ENCODE peak calls at places on chromosome 2, in seven cellular contexts. One of them, this sample, is unnamed.

GRCh38 chr2:73981081-73981968 is 3.4 kb upstream of the TET3 start:
- DNase-seq in NB4: peak; percentile 70
- DNase-seq in GM23338: peak; percentile 88
- DNase-seq in ELF-1: peak; percentile 90
- DNase-seq in HTR-8/SVneo: no peak
- DNase-seq in tibial artery: no peak
- DNase-seq in HFF-Myc: no peak
- DNase-seq in this sample: peak; percentile 36

GRCh38 chr2:31729442-31730092 is 148.8 kb upstream of the SRD5A2 start:
- DNase-seq in HTR-8/SVneo: peak; percentile 23
- DNase-seq in tibial artery: no peak
- DNase-seq in ELF-1: peak; percentile 52
- DNase-seq in NB4: peak; percentile 51
- DNase-seq in GM23338: peak; percentile 80
- DNase-seq in HFF-Myc: peak; percentile 36
- DNase-seq in this sample: peak; percentile 43

GRCh38 chr2:240208631-240209211 is 68.3 kb upstream of the OTOS start:
- DNase-seq in tibial artery: peak; percentile 34
- DNase-seq in HTR-8/SVneo: peak; percentile 52
- DNase-seq in NB4: no peak
- DNase-seq in GM23338: no peak
- DNase-seq in ELF-1: no peak
- DNase-seq in HFF-Myc: no peak
- DNase-seq in this sample: no peak

GRCh38 chr2:196331143-196331542 is 159.8 kb upstream of the STK17B start:
- DNase-seq in tibial artery: no peak
- DNase-seq in HTR-8/SVneo: no peak
- DNase-seq in HFF-Myc: peak; percentile 49
- DNase-seq in GM23338: no peak
- DNase-seq in ELF-1: no peak
- DNase-seq in NB4: peak; percentile 16
- DNase-seq in this sample: no peak

GRCh38 chr2:90077948-90078347 is 1386.5 kb downstream of the RPIA start:
- DNase-seq in tibial artery: no peak
- DNase-seq in HFF-Myc: no peak
- DNase-seq in ELF-1: no peak
- DNase-seq in NB4: no peak
- DNase-seq in GM23338: no peak
- DNase-seq in HTR-8/SVneo: no peak
- DNase-seq in this sample: peak; percentile 20

GRCh38 chr2:233754872-233755611 is 5.0 kb upstream of the UGT1A1 start:
- DNase-seq in HTR-8/SVneo: no peak
- DNase-seq in GM23338: no peak
- DNase-seq in NB4: no peak
- DNase-seq in HFF-Myc: no peak
- DNase-seq in tibial artery: no peak
- DNase-seq in ELF-1: no peak
- DNase-seq in this sample: no peak

GRCh38 chr2:37250869-37251740 is 19.6 kb downstream of the NDUFAF7 start:
- DNase-seq in NB4: no peak
- DNase-seq in ELF-1: no peak
- DNase-seq in GM23338: no peak
- DNase-seq in tibial artery: no peak
- DNase-seq in HFF-Myc: no peak
- DNase-seq in HTR-8/SVneo: no peak
- DNase-seq in this sample: no peak

GRCh38 chr2:33848486-33848885 is 249.4 kb upstream of the FAM98A start:
- DNase-seq in GM23338: no peak
- DNase-seq in HFF-Myc: no peak
- DNase-seq in ELF-1: no peak
- DNase-seq in tibial artery: no peak
- DNase-seq in NB4: no peak
- DNase-seq in HTR-8/SVneo: peak; percentile 14
- DNase-seq in this sample: no peak

GRCh38 chr2:38610851-38611801 is 8.4 kb upstream of the HNRNPLL start:
- DNase-seq in ELF-1: no peak
- DNase-seq in tibial artery: no peak
- DNase-seq in HTR-8/SVneo: no peak
- DNase-seq in NB4: peak; percentile 62
- DNase-seq in HFF-Myc: no peak
- DNase-seq in GM23338: no peak
- DNase-seq in this sample: no peak

GRCh38 chr2:204625135-204625534 is 79.9 kb downstream of the PARD3B start:
- DNase-seq in GM23338: peak; percentile 6
- DNase-seq in HFF-Myc: no peak
- DNase-seq in HTR-8/SVneo: no peak
- DNase-seq in tibial artery: no peak
- DNase-seq in ELF-1: no peak
- DNase-seq in NB4: no peak
- DNase-seq in this sample: no peak

GRCh38 chr2:216691210-216691741 is 4.1 kb downstream of the IGFBP5 start:
- DNase-seq in tibial artery: peak; percentile 95
- DNase-seq in GM23338: peak; percentile 81
- DNase-seq in HTR-8/SVneo: no peak
- DNase-seq in HFF-Myc: no peak
- DNase-seq in ELF-1: peak; percentile 75
- DNase-seq in NB4: peak; percentile 28
- DNase-seq in this sample: no peak

GRCh38 chr2:174778479-174778962 is 14.2 kb upstream of the CHRNA1 start:
- DNase-seq in GM23338: no peak
- DNase-seq in tibial artery: no peak
- DNase-seq in HFF-Myc: peak; percentile 100
- DNase-seq in ELF-1: no peak
- DNase-seq in HTR-8/SVneo: peak; percentile 28
- DNase-seq in NB4: peak; percentile 84
- DNase-seq in this sample: no peak

GRCh38 chr2:9693138-9693520 is 62.3 kb upstream of the YWHAQ start:
- DNase-seq in tibial artery: peak; percentile 92
- DNase-seq in NB4: no peak
- DNase-seq in GM23338: no peak
- DNase-seq in ELF-1: no peak
- DNase-seq in HTR-8/SVneo: no peak
- DNase-seq in HFF-Myc: no peak
- DNase-seq in this sample: no peak

GRCh38 chr2:161910200-161910599 is 163.8 kb downstream of the DPP4 start:
- DNase-seq in tibial artery: no peak
- DNase-seq in NB4: no peak
- DNase-seq in GM23338: no peak
- DNase-seq in HFF-Myc: no peak
- DNase-seq in HTR-8/SVneo: no peak
- DNase-seq in ELF-1: no peak
- DNase-seq in this sample: no peak

GRCh38 chr2:29075894-29076700 is 1.8 kb upstream of the PCARE start:
- DNase-seq in tibial artery: no peak
- DNase-seq in GM23338: no peak
- DNase-seq in ELF-1: no peak
- DNase-seq in NB4: no peak
- DNase-seq in HFF-Myc: no peak
- DNase-seq in HTR-8/SVneo: no peak
- DNase-seq in this sample: no peak

GRCh38 chr2:64404743-64405142 is 49.2 kb upstream of the LGALSL start:
- DNase-seq in NB4: no peak
- DNase-seq in HTR-8/SVneo: no peak
- DNase-seq in GM23338: peak; percentile 81
- DNase-seq in ELF-1: peak; percentile 61
- DNase-seq in HFF-Myc: peak; percentile 40
- DNase-seq in tibial artery: peak; percentile 68
- DNase-seq in this sample: no peak

This sample was measured in OCI-LY7.